ENCODE peak calls at places on chromosome 15, in four cellular contexts. Y is OCI-LY7, J is mesothelial cell of epicardium, I is epithelial cell of esophagus. Q is an unnamed sample.

GRCh38 chr15:39555885-39556284 is 25.0 kb upstream of the THBS1 start:
- DNase-seq in I (peak), J (no peak), Y (no peak), Q (no peak)

GRCh38 chr15:58520464-58520863 is 88.7 kb downstream of the LIPC start:
- DNase-seq in I (no peak), Y (no peak), J (peak), Q (no peak)

GRCh38 chr15:39079296-39079834 is 501.5 kb upstream of the THBS1 start:
- DNase-seq in J (no peak), Y (no peak), I (peak), Q (no peak)

GRCh38 chr15:40909662-40910625 is 15.7 kb downstream of the VPS18 start:
- DNase-seq in J (no peak), Y (no peak), I (no peak), Q (no peak)

GRCh38 chr15:52133510-52134220 is 21.1 kb upstream of the BCL2L10 start:
- DNase-seq in I (no peak), J (no peak), Y (no peak), Q (no peak)

GRCh38 chr15:67227431-67227830 is 27.0 kb downstream of the AAGAB start:
- DNase-seq in Y (no peak), J (no peak), I (no peak), Q (no peak)

GRCh38 chr15:25710184-25710583 is 152.9 kb downstream of the ATP10A start:
- DNase-seq in I (no peak), J (peak), Y (peak), Q (peak)

GRCh38 chr15:74961616-74962015 is 5.0 kb upstream of the RPP25 start:
- DNase-seq in Y (no peak), J (no peak), I (no peak), Q (no peak)

GRCh38 chr15:60962087-60962486 is 267.0 kb downstream of the RORA start:
- DNase-seq in I (no peak), J (no peak), Y (no peak), Q (no peak)

GRCh38 chr15:45780352-45780751 is 145.5 kb downstream of the SQOR start:
- DNase-seq in J (no peak), I (no peak), Y (no peak), Q (no peak)

GRCh38 chr15:85485956-85486567 is 105.7 kb downstream of the AKAP13 start:
- DNase-seq in J (peak), Y (peak), I (peak), Q (peak)

GRCh38 chr15:57708047-57708446 is 1.5 kb downstream of the POLR2M start:
- DNase-seq in Y (no peak), J (no peak), I (peak), Q (no peak)

GRCh38 chr15:70708839-70709238 is 54.5 kb downstream of the UACA start:
- DNase-seq in J (no peak), Y (no peak), I (no peak), Q (no peak)

GRCh38 chr15:41827290-41827879 is 507 bp upstream of the JMJD7 start:
- DNase-seq in J (no peak), Y (peak), I (peak), Q (no peak)

GRCh38 chr15:34496616-34497015 is 59.0 kb upstream of the GOLGA8A start:
- DNase-seq in Y (no peak), J (no peak), I (no peak), Q (no peak)

GRCh38 chr15:66489179-66489791 is 8.3 kb downstream of the SNAPC5 start:
- DNase-seq in Y (no peak), J (no peak), I (no peak), Q (no peak)

GRCh38 chr15:94584833-94585244 is 353.5 kb downstream of the MCTP2 start:
- DNase-seq in J (no peak), Y (peak), I (peak), Q (no peak)

GRCh38 chr15:39404767-39405173 is 176.1 kb upstream of the THBS1 start:
- DNase-seq in J (no peak), Y (no peak), I (peak), Q (no peak)

GRCh38 chr15:61994216-61994615 is 66.0 kb downstream of the VPS13C start:
- DNase-seq in J (no peak), I (peak), Y (no peak), Q (no peak)

GRCh38 chr15:89837134-89837829 is 22.6 kb upstream of the ANPEP start:
- DNase-seq in J (no peak), I (peak), Y (no peak), Q (no peak)

GRCh38 chr15:40118473-40118872 is 9.8 kb upstream of the BMF start:
- DNase-seq in Y (no peak), J (no peak), I (no peak), Q (no peak)

GRCh38 chr15:37837276-37837675 is 97.2 kb upstream of the TMCO5A start:
- DNase-seq in Y (no peak), I (no peak), J (no peak), Q (no peak)

GRCh38 chr15:51250217-51251011 is 88.0 kb downstream of the CYP19A1 start:
- DNase-seq in Y (no peak), I (no peak), J (no peak), Q (no peak)

GRCh38 chr15:37102315-37103021 is 2.1 kb upstream of the MEIS2 start:
- DNase-seq in Y (peak), J (peak), I (no peak), Q (peak)

GRCh38 chr15:70508561-70509281 is 254.6 kb downstream of the UACA start:
- DNase-seq in I (peak), Y (no peak), J (no peak), Q (no peak)

GRCh38 chr15:90840954-90841353 is 27.4 kb upstream of the FURIN start:
- DNase-seq in J (no peak), Y (no peak), I (no peak), Q (no peak)

GRCh38 chr15:57551717-57552677 is 39.7 kb upstream of the MYZAP start:
- DNase-seq in J (peak), I (peak), Y (no peak), Q (no peak)

GRCh38 chr15:39719109-39719508 is 63.5 kb downstream of the FSIP1 start:
- DNase-seq in Y (no peak), J (no peak), I (no peak), Q (no peak)

GRCh38 chr15:74127954-74128784 is 2.2 kb upstream of the ISLR2 start:
- DNase-seq in J (no peak), Y (no peak), I (no peak), Q (no peak)

GRCh38 chr15:88484781-88485246 is 17.3 kb downstream of the MRPS11 start:
- DNase-seq in I (peak), J (no peak), Y (no peak), Q (no peak)

GRCh38 chr15:88489321-88489720 is 21.8 kb downstream of the MRPS11 start:
- DNase-seq in J (no peak), Y (no peak), I (no peak), Q (no peak)

GRCh38 chr15:88487796-88488523 is 20.5 kb downstream of the MRPS11 start:
- DNase-seq in J (no peak), I (no peak), Y (no peak), Q (no peak)

GRCh38 chr15:88490036-88490435 is 22.5 kb downstream of the MRPS11 start:
- DNase-seq in J (no peak), I (no peak), Y (no peak), Q (no peak)

GRCh38 chr15:88487176-88487795 is 19.8 kb downstream of the MRPS11 start:
- DNase-seq in I (no peak), Y (no peak), J (no peak), Q (no peak)
- TF ChIP-seq CTCF in I (no peak), Y (no peak), J (no peak), Q (no peak)

GRCh38 chr15:78527325-78527724 is 12.9 kb upstream of the PSMA4 start:
- DNase-seq in I (no peak), Y (no peak), J (no peak), Q (no peak)

GRCh38 chr15:78524230-78524629 is 16.0 kb upstream of the PSMA4 start:
- DNase-seq in Y (no peak), J (no peak), I (no peak), Q (no peak)
- TF ChIP-seq CTCF in Y (no peak), J (no peak), I (no peak), Q (no peak)

GRCh38 chr15:28098766-28099554 is at the start of gene OCA2:
- DNase-seq in J (peak), I (peak), Y (no peak), Q (peak)
- TF ChIP-seq CTCF in J (peak), I (peak), Y (peak), Q (peak)

GRCh38 chr15:64686130-64686735 is 89.2 kb downstream of the RBPMS2 start:
- DNase-seq in I (peak), Y (peak), J (no peak), Q (no peak)
- TF ChIP-seq CTCF in I (peak), Y (peak), J (peak), Q (peak)

DNA sequence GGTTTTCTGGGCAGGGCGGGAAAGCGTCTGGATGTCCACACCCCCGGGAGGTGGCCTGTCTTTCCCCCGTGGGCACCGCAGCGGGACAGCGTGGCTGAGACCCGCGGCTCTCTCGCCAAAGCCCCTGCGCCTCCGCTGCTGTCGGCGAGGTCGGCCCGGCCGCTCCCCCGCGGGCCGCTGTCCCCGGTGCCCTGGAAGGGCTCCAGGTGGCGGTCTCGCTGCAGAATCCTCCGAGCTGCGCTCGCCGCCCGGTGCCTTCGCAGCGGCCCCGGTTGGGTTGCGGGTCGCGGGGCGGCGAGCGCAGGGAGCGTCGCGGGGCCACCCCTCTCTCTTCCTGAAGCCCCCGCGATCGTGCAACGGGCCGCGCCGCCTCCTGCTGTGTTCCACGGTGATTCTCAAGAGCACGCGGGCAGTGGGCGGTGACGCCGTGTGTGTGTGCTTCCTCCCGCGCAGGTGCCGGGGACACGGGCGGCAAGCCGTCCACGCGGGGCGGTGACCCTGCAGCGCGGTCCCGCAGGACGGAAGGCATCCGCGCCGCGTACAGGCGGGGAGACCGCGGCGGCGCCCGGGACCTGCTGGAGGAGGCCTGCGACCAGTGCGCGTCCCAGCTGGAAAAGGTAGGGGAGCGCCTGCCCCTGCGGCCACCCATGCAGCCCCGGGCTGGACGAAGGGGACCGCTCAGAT is 54.3 kb downstream of the LRRK1 start:
- DNase-seq in J (peak), Y (no peak), I (peak), Q (peak)
- TF ChIP-seq CTCF in J (no peak), Y (no peak), I (no peak), Q (peak)

DNA sequence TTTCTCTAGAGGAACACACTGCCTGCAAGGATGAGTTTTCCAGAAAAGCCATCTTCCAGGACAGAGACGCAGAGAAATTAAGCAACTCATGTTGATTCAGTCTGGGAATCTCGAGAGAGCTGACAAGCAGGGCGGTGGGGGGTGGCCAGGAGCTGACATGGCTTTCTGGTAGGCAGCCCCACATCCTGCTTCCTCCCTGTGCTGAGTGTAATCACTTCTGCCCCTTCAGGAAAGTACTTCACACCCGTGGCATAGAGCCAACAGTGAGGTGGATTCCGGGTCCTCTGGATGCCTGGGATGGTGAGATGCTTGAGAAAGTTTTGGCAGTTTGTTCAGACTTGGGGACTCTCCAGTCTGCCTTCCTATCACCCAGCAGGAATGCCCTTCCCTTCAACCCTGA is 221.1 kb downstream of the SLCO3A1 start:
- DNase-seq in I (peak), Y (peak), J (no peak), Q (no peak)
- TF ChIP-seq CTCF in I (no peak), Y (no peak), J (no peak), Q (no peak)

DNA sequence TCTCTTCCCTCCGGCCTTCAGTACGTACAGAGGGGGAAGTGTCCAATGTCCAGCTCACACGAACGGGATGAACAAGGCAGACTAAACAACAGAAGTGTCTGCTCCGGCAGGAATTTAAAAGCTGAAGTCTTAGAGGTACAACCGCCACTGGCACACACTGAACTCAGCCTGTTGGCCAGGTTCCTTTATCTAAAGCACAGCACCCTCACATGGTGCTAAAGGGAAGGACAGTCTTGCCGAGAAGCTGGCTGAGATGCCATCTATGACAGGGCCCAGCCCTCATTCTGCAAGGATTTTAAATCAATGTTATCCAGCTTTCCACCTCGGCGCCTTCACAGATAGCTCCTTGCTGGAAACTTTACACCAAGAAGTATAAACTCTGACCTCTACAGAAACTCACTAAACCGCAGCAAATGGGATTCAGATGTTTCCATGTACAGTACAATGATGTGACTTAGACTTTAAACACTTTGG is 2.8 kb downstream of the ADAMTS17 start:
- DNase-seq in J (peak), I (peak), Y (peak), Q (no peak)
- TF ChIP-seq CTCF in J (peak), I (peak), Y (peak), Q (peak)

GRCh38 chr15:76058714-76059319 is 968 bp upstream of the TMEM266 start:
- DNase-seq in J (no peak), Y (no peak), I (peak), Q (no peak)

GRCh38 chr15:76057332-76058000 is 2.3 kb upstream of the TMEM266 start:
- DNase-seq in J (peak), Y (peak), I (peak), Q (peak)

GRCh38 chr15:76060098-76060989 is 559 bp downstream of the TMEM266 start:
- DNase-seq in I (no peak), Y (no peak), J (no peak), Q (no peak)

GRCh38 chr15:76061700-76062099 is 1.9 kb downstream of the TMEM266 start:
- DNase-seq in I (no peak), J (no peak), Y (no peak), Q (no peak)

GRCh38 chr15:76059320-76060097 is at the start of gene TMEM266:
- DNase-seq in Y (no peak), J (peak), I (peak), Q (peak)
- TF ChIP-seq CTCF in Y (no peak), J (no peak), I (no peak), Q (peak)

Q was measured in progenitor cell of endocrine pancreas.